ENCODE peak calls at places on chromosomes 4 and X, in six cellular contexts. Y is GM12878, G is A549, I is HepG2, T is NB4, K is K562. R is an unnamed sample.

GRCh38 chr4:84451546-84451945 is 47.5 kb downstream of the NKX6-1 start:
- DNase-seq in Y (no peak), G (peak), I (no peak), T (peak), K (no peak), R (peak)

GRCh38 chr4:951186-951585 is 18.9 kb downstream of the TMEM175 start:
- DNase-seq in Y (no peak), G (no peak), I (no peak), T (no peak), K (no peak), R (no peak)

GRCh38 chr4:138204507-138204906 is 37.6 kb downstream of the SLC7A11 start:
- DNase-seq in Y (no peak), G (peak), I (peak), T (no peak), K (no peak), R (no peak)

GRCh38 chr4:167218022-167218608 is 16.2 kb downstream of the SPOCK3 start:
- DNase-seq in Y (no peak), G (peak), I (no peak), T (no peak), K (no peak), R (no peak)

GRCh38 chrX:104863466-104863865 is 297.5 kb downstream of the IL1RAPL2 start:
- DNase-seq in Y (no peak), G (no peak), I (no peak), T (no peak), K (no peak), R (no peak)

GRCh38 chr4:77579406-77580076 is 26.1 kb upstream of the CXCL13 start:
- DNase-seq in Y (no peak), G (peak), I (no peak), T (no peak), K (no peak), R (no peak)

GRCh38 chr4:21882050-21882839 is 66.3 kb downstream of the KCNIP4 start:
- DNase-seq in Y (no peak), G (no peak), I (no peak), T (no peak), K (no peak), R (no peak)

GRCh38 chr4:64617813-64618212 is 208.6 kb upstream of the TECRL start:
- DNase-seq in Y (no peak), G (peak), I (no peak), T (peak), K (no peak), R (no peak)

GRCh38 chrX:23503835-23504539 is 163.3 kb upstream of the PRDX4 start:
- DNase-seq in Y (no peak), G (peak), I (peak), T (no peak), K (no peak), R (peak)

GRCh38 chrX:10756365-10756915 is 136.1 kb upstream of the MID1 start:
- DNase-seq in Y (no peak), G (peak), I (no peak), T (no peak), K (no peak), R (peak)

GRCh38 chrX:108001218-108001814 is 19.1 kb upstream of the TEX13B start:
- DNase-seq in Y (no peak), G (peak), I (peak), T (peak), K (no peak), R (peak)

GRCh38 chr4:80082693-80083092 is 9.7 kb upstream of the ANTXR2 start:
- DNase-seq in Y (no peak), G (no peak), I (no peak), T (no peak), K (peak), R (no peak)

GRCh38 chr4:173506780-173507211 is 23.2 kb downstream of the HAND2 start:
- DNase-seq in Y (no peak), G (no peak), I (no peak), T (no peak), K (no peak), R (no peak)

GRCh38 chrX:63434206-63434605 is 83.1 kb upstream of the SPIN4 start:
- DNase-seq in Y (no peak), G (no peak), I (no peak), T (no peak), K (no peak), R (no peak)

GRCh38 chrX:146707781-146708180 is 101.8 kb upstream of the CXorf51B start:
- DNase-seq in Y (no peak), G (no peak), I (no peak), T (no peak), K (no peak), R (no peak)

GRCh38 chrX:71216446-71216845 is 6.6 kb upstream of the GJB1 start:
- DNase-seq in Y (no peak), G (no peak), I (peak), T (no peak), K (no peak), R (no peak)

GRCh38 chr4:31657859-31658258 is 937.7 kb downstream of the PCDH7 start:
- DNase-seq in Y (no peak), G (no peak), I (no peak), T (no peak), K (no peak), R (no peak)

GRCh38 chr4:18611008-18611407 is 589.5 kb upstream of the LCORL start:
- DNase-seq in Y (no peak), G (no peak), I (no peak), T (no peak), K (no peak), R (no peak)

GRCh38 chr4:154416183-154416543 is 75.4 kb downstream of the DCHS2 start:
- DNase-seq in Y (no peak), G (peak), I (peak), T (no peak), K (peak), R (no peak)

GRCh38 chr4:152309418-152309817 is 226.5 kb downstream of the FBXW7 start:
- DNase-seq in Y (no peak), G (no peak), I (no peak), T (no peak), K (no peak), R (no peak)

GRCh38 chr4:6116696-6117285 is 83.6 kb downstream of the JAKMIP1 start:
- DNase-seq in Y (no peak), G (no peak), I (no peak), T (no peak), K (no peak), R (no peak)

GRCh38 chr4:70703695-70704332 is 15.5 kb downstream of the UTP3 start:
- DNase-seq in Y (no peak), G (no peak), I (no peak), T (peak), K (no peak), R (peak)

GRCh38 chrX:44433556-44433955 is 90.1 kb upstream of the EFHC2 start:
- DNase-seq in Y (no peak), G (no peak), I (no peak), T (no peak), K (no peak), R (no peak)

GRCh38 chr4:159867673-159868072 is 764.8 kb downstream of the RAPGEF2 start:
- DNase-seq in Y (no peak), G (no peak), I (no peak), T (no peak), K (no peak), R (no peak)

GRCh38 chr4:181541396-181541795 is 701.8 kb upstream of the TENM3 start:
- DNase-seq in Y (no peak), G (no peak), I (no peak), T (no peak), K (no peak), R (no peak)

GRCh38 chrX:68822641-68823410 is 6.0 kb upstream of the EFNB1 start:
- DNase-seq in Y (no peak), G (peak), I (peak), T (peak), K (peak), R (peak)

GRCh38 chr4:38461342-38461741 is 202.7 kb upstream of the KLF3 start:
- DNase-seq in Y (no peak), G (peak), I (no peak), T (peak), K (no peak), R (no peak)

GRCh38 chrX:47228550-47229270 is 4.1 kb upstream of the USP11 start:
- DNase-seq in Y (no peak), G (no peak), I (no peak), T (no peak), K (no peak), R (no peak)

GRCh38 chr4:152936446-152937279 is 540 bp downstream of the FHDC1 start:
- DNase-seq in Y (no peak), G (peak), I (no peak), T (peak), K (peak), R (peak)

GRCh38 chr4:32689520-32689919 is 1969.4 kb downstream of the PCDH7 start:
- DNase-seq in Y (no peak), G (peak), I (no peak), T (no peak), K (no peak), R (no peak)

GRCh38 chr4:180900781-180901180 is 1342.4 kb upstream of the TENM3 start:
- DNase-seq in Y (no peak), G (no peak), I (no peak), T (no peak), K (no peak), R (no peak)

GRCh38 chrX:154717824-154718223 is 33.1 kb downstream of the GAB3 start:
- DNase-seq in Y (no peak), G (no peak), I (no peak), T (peak), K (peak), R (no peak)

GRCh38 chr4:6499241-6499605 is 26.8 kb upstream of the PPP2R2C start:
- DNase-seq in Y (no peak), G (no peak), I (no peak), T (no peak), K (no peak), R (no peak)

GRCh38 chr4:84167579-84167978 is 331.5 kb downstream of the NKX6-1 start:
- DNase-seq in Y (no peak), G (no peak), I (peak), T (no peak), K (no peak), R (no peak)

GRCh38 chr4:6112606-6113290 is 87.6 kb downstream of the JAKMIP1 start:
- DNase-seq in Y (no peak), G (no peak), I (no peak), T (no peak), K (no peak), R (no peak)

GRCh38 chr4:162061214-162061613 is 102.6 kb downstream of the FSTL5 start:
- DNase-seq in Y (no peak), G (peak), I (no peak), T (no peak), K (no peak), R (peak)

GRCh38 chr4:89306486-89307184 is 965 bp downstream of the GPRIN3 start:
- DNase-seq in Y (no peak), G (peak), I (no peak), T (no peak), K (no peak), R (no peak)
- TF ChIP-seq MYC in Y (no peak), G (no peak), I (no peak), T (no peak), K (no peak), R (no peak)

GRCh38 chrX:136339702-136340101 is 38.9 kb downstream of the ADGRG4 start:
- DNase-seq in Y (no peak), G (no peak), I (no peak), T (no peak), K (no peak), R (no peak)

DNA sequence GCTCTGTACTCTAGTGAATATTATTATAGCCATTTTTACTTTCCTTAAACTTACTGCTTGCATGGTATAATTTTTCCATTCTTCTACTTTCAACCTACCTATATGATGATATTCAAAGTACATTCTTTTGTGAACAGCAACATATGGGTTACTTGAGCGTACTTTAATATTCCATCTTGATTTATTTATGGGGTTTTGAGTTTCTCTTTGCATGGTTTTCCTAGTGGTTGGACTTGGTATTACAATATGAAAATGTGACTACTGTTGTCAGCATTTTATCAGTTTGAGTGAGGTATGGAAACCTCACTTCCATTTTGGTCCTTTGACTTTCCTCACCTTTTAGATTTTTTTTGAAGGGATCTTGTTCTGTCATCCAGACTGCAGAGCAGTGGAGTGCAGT is 35.9 kb downstream of the ADGRG4 start:
- DNase-seq in Y (no peak), G (peak), I (no peak), T (peak), K (peak), R (peak)
- TF ChIP-seq CTCF in Y (peak), G (no peak), I (no peak), T (no peak), K (peak), R (no peak)

DNA sequence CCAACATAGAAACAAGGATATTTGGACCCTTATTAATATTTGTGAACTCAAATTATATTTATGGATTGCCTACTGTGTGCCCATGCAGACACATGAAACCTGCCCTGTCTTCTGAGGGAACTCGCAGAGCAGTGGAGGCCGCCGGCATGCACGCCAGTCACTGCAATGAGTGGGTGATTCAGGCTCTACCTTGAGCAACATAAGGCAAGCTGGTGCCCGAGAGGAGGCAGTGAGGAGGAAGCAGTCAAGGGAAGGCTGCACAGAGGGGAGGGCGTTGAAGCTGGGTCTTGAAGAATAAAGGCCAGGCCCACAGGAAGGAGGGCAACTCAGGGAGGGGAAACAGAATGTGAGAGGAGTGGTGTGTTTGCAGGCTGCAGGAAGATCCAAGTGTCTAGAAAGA is 52.8 kb downstream of the PPEF2 start:
- DNase-seq in Y (no peak), G (no peak), I (no peak), T (peak), K (no peak), R (peak)
- TF ChIP-seq MYC in Y (no peak), G (no peak), I (no peak), T (no peak), K (no peak), R (no peak)

DNA sequence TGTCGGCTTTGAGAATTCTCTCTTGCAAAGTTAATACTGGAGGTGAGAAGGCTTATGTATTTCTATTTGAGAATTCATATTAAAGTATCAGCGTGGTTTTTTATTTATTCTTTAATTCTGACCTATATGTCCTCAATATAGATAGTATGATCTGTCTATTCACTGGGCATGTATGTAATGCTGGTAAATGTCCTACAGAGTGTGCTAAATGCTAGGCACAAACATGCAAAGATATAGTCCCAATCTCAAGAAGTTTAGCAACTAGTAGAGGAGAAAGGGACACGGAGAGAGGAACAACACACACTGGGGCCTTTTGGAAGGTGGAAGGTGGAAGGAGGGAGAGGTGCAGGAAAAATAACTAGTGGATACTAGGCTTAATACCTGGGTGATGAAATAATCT is 11.0 kb upstream of the BMPR1B start:
- DNase-seq in Y (no peak), G (no peak), I (no peak), T (no peak), K (no peak), R (no peak)
- TF ChIP-seq CTCF in Y (no peak), G (no peak), I (no peak), T (no peak), K (peak), R (no peak)

GRCh38 chr4:14749910-14750309 is 252.4 kb upstream of the CPEB2 start:
- DNase-seq in Y (no peak), G (peak), I (no peak), T (peak), K (no peak), R (no peak)
- TF ChIP-seq MYC in Y (no peak), G (no peak), I (no peak), T (no peak), K (no peak), R (no peak)

GRCh38 chr4:83043801-83044407 is 8.9 kb downstream of the COPS4 start:
- DNase-seq in Y (no peak), G (no peak), I (no peak), T (no peak), K (no peak), R (no peak)

GRCh38 chr4:83034630-83035494 is at the start of gene COPS4:
- DNase-seq in Y (peak), G (peak), I (peak), T (peak), K (peak), R (peak)

GRCh38 chr4:83036991-83037390 is 2.0 kb downstream of the COPS4 start:
- DNase-seq in Y (no peak), G (no peak), I (no peak), T (peak), K (no peak), R (no peak)

DNA sequence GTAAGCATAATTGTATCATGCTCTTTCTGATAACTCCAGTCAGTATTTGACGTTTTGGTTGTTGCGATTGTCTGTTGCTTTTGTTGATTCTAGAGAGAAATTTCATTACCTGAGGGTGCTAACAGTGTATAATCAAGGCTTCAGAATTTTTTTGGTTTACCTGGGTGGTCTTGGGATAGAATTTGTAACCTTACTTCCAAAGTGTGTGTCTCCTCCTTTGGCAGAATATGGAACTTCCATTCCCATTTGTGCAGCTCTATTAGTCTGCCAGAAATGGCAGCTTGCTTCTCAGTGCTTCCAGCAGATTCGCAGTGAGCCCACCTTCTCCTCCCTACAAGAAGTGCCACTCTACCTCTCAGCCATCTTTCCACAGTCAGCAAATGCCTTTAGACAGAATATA is 5.3 kb downstream of the COPS4 start:
- DNase-seq in Y (no peak), G (no peak), I (no peak), T (no peak), K (no peak), R (no peak)
- TF ChIP-seq CTCF in Y (no peak), G (no peak), I (no peak), T (no peak), K (no peak), R (no peak)

GRCh38 chrX:13266641-13267420 is 53.0 kb downstream of the ATXN3L start:
- DNase-seq in Y (no peak), G (no peak), I (no peak), T (no peak), K (no peak), R (no peak)
- TF ChIP-seq MYC in Y (no peak), G (no peak), I (no peak), T (no peak), K (no peak), R (no peak)

GRCh38 chrX:135625995-135626394 is 87.4 kb upstream of the CT45A1 start:
- DNase-seq in Y (no peak), G (peak), I (peak), T (peak), K (peak), R (peak)
- TF ChIP-seq CTCF in Y (no peak), G (peak), I (no peak), T (no peak), K (peak), R (no peak)

DNA sequence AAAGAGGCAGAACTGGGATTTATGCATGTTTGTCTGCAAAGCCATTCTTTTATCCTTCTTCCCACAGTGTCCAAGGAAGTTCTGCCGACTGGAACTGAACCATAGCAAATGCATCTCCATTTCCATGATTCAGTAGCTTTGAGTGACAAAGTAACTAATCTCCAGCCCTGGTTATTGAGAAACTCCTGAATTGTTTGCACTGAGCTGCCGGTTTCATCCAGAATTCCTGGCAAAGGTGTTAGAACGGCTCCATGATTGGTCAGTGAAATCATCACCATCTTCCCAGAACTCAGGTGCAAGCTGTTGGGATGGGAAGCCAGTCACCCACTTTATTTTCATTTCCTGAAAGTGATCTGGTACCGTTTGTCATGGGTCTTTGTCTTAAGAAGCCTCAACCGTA is 47.0 kb upstream of the SLC34A2 start:
- DNase-seq in Y (no peak), G (no peak), I (no peak), T (no peak), K (no peak), R (no peak)
- TF ChIP-seq MYC in Y (no peak), G (no peak), I (no peak), T (no peak), K (no peak), R (no peak)